ENCODE peak calls at places on chromosomes 13 and 19, in six cellular contexts. D is Panc1; T is A673; L is stomach; H is spleen; Z is CD8-positive, alpha-beta memory T cell. Y is an unnamed sample.

GRCh38 chr19:19160489-19161035 is 9.5 kb downstream of the MEF2B start:
- DNase-seq in D (no peak), T (no peak), L (no peak), H (peak; percentile 83), Z (no peak), Y (no peak)

GRCh38 chr13:30165071-30165470 is 142.3 kb downstream of the KATNAL1 start:
- DNase-seq in D (no peak), T (no peak), L (no peak), H (no peak), Z (no peak), Y (no peak)

GRCh38 chr13:32455594-32455903 is 27.6 kb upstream of the N4BP2L1 start:
- DNase-seq in D (no peak), T (no peak), L (no peak), H (no peak), Z (no peak), Y (no peak)

GRCh38 chr13:112200200-112200599 is 133.3 kb downstream of the SOX1 start:
- DNase-seq in D (no peak), T (no peak), L (no peak), H (no peak), Z (no peak), Y (no peak)

GRCh38 chr13:113904411-113904810 is 40.5 kb upstream of the GAS6 start:
- DNase-seq in D (peak; percentile 13), T (peak; percentile 12), L (peak; percentile 67), H (peak; percentile 55), Z (no peak), Y (no peak)

GRCh38 chr19:40280608-40281221 is 4.4 kb downstream of the AKT2 start:
- DNase-seq in D (no peak), T (no peak), L (peak; percentile 70), H (peak; percentile 66), Z (no peak), Y (no peak)

GRCh38 chr19:19171821-19172532 is 1.9 kb upstream of the MEF2B start:
- DNase-seq in D (no peak), T (peak; percentile 40), L (no peak), H (no peak), Z (no peak), Y (no peak)

GRCh38 chr13:20391597-20392452 is 133.8 kb downstream of the CRYL1 start:
- DNase-seq in D (no peak), T (peak; percentile 6), L (no peak), H (no peak), Z (no peak), Y (no peak)

GRCh38 chr13:72218966-72219365 is 352.0 kb upstream of the DACH1 start:
- DNase-seq in D (no peak), T (no peak), L (no peak), H (no peak), Z (no peak), Y (no peak)

GRCh38 chr19:1266818-1267440 is 2.2 kb upstream of the CIRBP start:
- DNase-seq in D (no peak), T (no peak), L (peak; percentile 80), H (peak; percentile 97), Z (peak; percentile 61), Y (no peak)

GRCh38 chr19:39926170-39926755 is 8.2 kb downstream of the FCGBP start:
- DNase-seq in D (no peak), T (no peak), L (peak; percentile 8), H (no peak), Z (no peak), Y (no peak)

GRCh38 chr19:31274266-31274963 is 74.8 kb downstream of the TSHZ3 start:
- DNase-seq in D (no peak), T (no peak), L (no peak), H (peak; percentile 14), Z (no peak), Y (no peak)

GRCh38 chr13:36758345-36758744 is 60.7 kb upstream of the RFXAP start:
- DNase-seq in D (no peak), T (peak; percentile 64), L (peak; percentile 28), H (no peak), Z (no peak), Y (no peak)

GRCh38 chr13:99327761-99328160 is 20.6 kb upstream of the GPR183 start:
- DNase-seq in D (no peak), T (no peak), L (no peak), H (no peak), Z (no peak), Y (no peak)

GRCh38 chr19:51000981-51001380 is 423 bp downstream of the KLK8 start:
- DNase-seq in D (no peak), T (no peak), L (no peak), H (no peak), Z (no peak), Y (no peak)

GRCh38 chr13:37640499-37640898 is 41.9 kb upstream of the POSTN start:
- DNase-seq in D (peak; percentile 2), T (peak; percentile 80), L (no peak), H (no peak), Z (no peak), Y (peak; percentile 16)

GRCh38 chr13:46908511-46908910 is 11.7 kb upstream of the HTR2A start:
- DNase-seq in D (no peak), T (no peak), L (no peak), H (no peak), Z (no peak), Y (no peak)

GRCh38 chr19:53158119-53158656 is 665 bp downstream of the ZNF347 start:
- DNase-seq in D (no peak), T (peak; percentile 12), L (peak; percentile 29), H (peak; percentile 84), Z (no peak), Y (no peak)

GRCh38 chr19:49125025-49125731 is 5.8 kb downstream of the PPFIA3 start:
- DNase-seq in D (no peak), T (no peak), L (no peak), H (no peak), Z (no peak), Y (no peak)

GRCh38 chr13:72379581-72379980 is 347.8 kb downstream of the MZT1 start:
- DNase-seq in D (no peak), T (no peak), L (no peak), H (no peak), Z (no peak), Y (peak; percentile 5)

GRCh38 chr19:30648321-30648720 is 276.1 kb downstream of the ZNF536 start:
- DNase-seq in D (no peak), T (no peak), L (no peak), H (no peak), Z (no peak), Y (no peak)

GRCh38 chr19:43444531-43445340 is 20.7 kb downstream of the LYPD3 start:
- DNase-seq in D (no peak), T (no peak), L (no peak), H (peak; percentile 24), Z (no peak), Y (no peak)

GRCh38 chr19:39110263-39110967 is 15.2 kb upstream of the PAK4 start:
- DNase-seq in D (peak; percentile 75), T (peak; percentile 60), L (peak; percentile 81), H (peak; percentile 87), Z (peak; percentile 50), Y (no peak)

GRCh38 chr13:49225358-49226042 is 5.4 kb downstream of the MLNR start:
- DNase-seq in D (no peak), T (no peak), L (peak; percentile 53), H (no peak), Z (no peak), Y (no peak)

GRCh38 chr13:46516624-46517318 is 36.2 kb upstream of the LRCH1 start:
- DNase-seq in D (no peak), T (peak; percentile 90), L (no peak), H (no peak), Z (no peak), Y (no peak)

GRCh38 chr19:56750658-56751057 is 79.1 kb upstream of the ZNF835 start:
- DNase-seq in D (no peak), T (no peak), L (no peak), H (no peak), Z (no peak), Y (no peak)

GRCh38 chr19:10269333-10270179 is 1.4 kb upstream of the ICAM1 start:
- DNase-seq in D (peak; percentile 33), T (peak; percentile 86), L (peak; percentile 88), H (peak; percentile 97), Z (peak; percentile 83), Y (no peak)

GRCh38 chr13:40813662-40814454 is 24.4 kb downstream of the SLC25A15 start:
- DNase-seq in D (no peak), T (peak; percentile 47), L (no peak), H (no peak), Z (no peak), Y (no peak)

GRCh38 chr13:99614465-99614885 is 113.2 kb downstream of the TM9SF2 start:
- DNase-seq in D (no peak), T (peak; percentile 63), L (peak; percentile 39), H (no peak), Z (no peak), Y (peak; percentile 59)

GRCh38 chr19:8512115-8512967 is 1.6 kb downstream of the ZNF414 start:
- DNase-seq in D (no peak), T (peak; percentile 49), L (no peak), H (no peak), Z (no peak), Y (no peak)
- H3K27ac ChIP-seq in D (peak overlapping the region; percentile 91), T (peak overlapping the region; percentile 100), L (no peak overlapping the region), H (peak overlapping the region; percentile 99), Z (peak overlapping the region; percentile 33), Y (peak overlapping the region; percentile 95)

GRCh38 chr19:37932985-37933953 is 26.3 kb downstream of the SIPA1L3 start:
- DNase-seq in D (no peak), T (no peak), L (peak; percentile 60), H (no peak), Z (no peak), Y (no peak)
- H3K27ac ChIP-seq in D (peak overlapping the region; percentile 96), T (no peak overlapping the region), L (peak overlapping the region; percentile 92), H (peak overlapping the region; percentile 60), Z (no peak overlapping the region), Y (peak overlapping the region; percentile 84)

GRCh38 chr19:47152632-47153031 is 22.0 kb downstream of the SAE1 start:
- DNase-seq in D (no peak), T (no peak), L (no peak), H (no peak), Z (no peak), Y (peak; percentile 72)
- H3K27ac ChIP-seq in D (no peak overlapping the region), T (no peak overlapping the region), L (peak overlapping the region; percentile 72), H (no peak overlapping the region), Z (no peak overlapping the region), Y (peak overlapping the region; percentile 78)

GRCh38 chr19:45119582-45119981 is 26.6 kb downstream of the PPP1R37 start:
- DNase-seq in D (no peak), T (no peak), L (no peak), H (no peak), Z (no peak), Y (no peak)

GRCh38 chr19:45117666-45118065 is 24.7 kb downstream of the PPP1R37 start:
- DNase-seq in D (no peak), T (no peak), L (no peak), H (no peak), Z (no peak), Y (no peak)

GRCh38 chr19:45115809-45116615 is 23.0 kb downstream of the PPP1R37 start:
- DNase-seq in D (no peak), T (no peak), L (no peak), H (no peak), Z (no peak), Y (no peak)

GRCh38 chr19:45114116-45114515 is 21.1 kb downstream of the PPP1R37 start:
- DNase-seq in D (no peak), T (no peak), L (no peak), H (no peak), Z (no peak), Y (no peak)

DNA sequence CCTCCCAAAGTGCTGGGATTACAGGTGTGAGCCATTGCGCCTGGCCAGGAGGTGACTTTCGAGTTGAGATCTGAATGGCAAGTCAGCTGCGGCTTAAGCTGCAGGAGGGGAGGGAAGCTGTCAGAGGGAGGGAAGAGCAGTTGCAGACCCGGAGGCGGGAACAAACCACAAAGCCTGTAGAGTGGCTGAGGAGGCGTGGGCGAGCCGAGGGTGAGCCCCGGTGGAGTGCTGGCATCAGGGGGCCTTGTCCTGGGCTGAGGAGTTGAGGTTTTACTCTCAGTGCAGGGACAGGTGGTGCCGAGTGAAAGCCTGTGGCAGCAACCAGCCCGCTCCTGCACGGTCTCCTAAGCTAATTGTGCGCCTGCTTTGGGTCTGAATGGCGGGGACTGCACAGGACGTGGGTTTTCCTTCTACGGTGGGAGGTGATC is 24.2 kb downstream of the PPP1R37 start:
- DNase-seq in D (no peak), T (peak; percentile 55), L (no peak), H (no peak), Z (no peak), Y (no peak)
- H3K27ac ChIP-seq in D (no peak overlapping the region), T (no peak overlapping the region), L (peak overlapping the region; percentile 72), H (peak overlapping the region; percentile 28), Z (no peak overlapping the region), Y (no peak overlapping the region)